ENCODE peak calls at places on chromosomes 4 and X, in five cellular contexts. R is HepG2, C is NB4, M is H1, O is HCT116. K is an unnamed sample.

GRCh38 chr4:139416073-139416673 is 37.7 kb upstream of the RAB33B start:
- DNase-seq in C (peak; percentile 70), O (peak; percentile 34), R (peak; percentile 28), M (no peak), K (no peak)

GRCh38 chr4:24720979-24721378 is 74.4 kb upstream of the SOD3 start:
- DNase-seq in R (no peak), M (no peak), O (no peak), C (no peak), K (no peak)

GRCh38 chrX:9278475-9279270 is 186.2 kb upstream of the TBL1X start:
- DNase-seq in M (no peak), R (no peak), C (peak; percentile 6), O (no peak), K (no peak)

GRCh38 chr4:98661356-98662054 is 3.1 kb upstream of the TSPAN5 start:
- DNase-seq in M (no peak), C (no peak), O (peak; percentile 74), R (no peak), K (no peak)

GRCh38 chrX:38206036-38206435 is 14.6 kb downstream of the SRPX start:
- DNase-seq in C (no peak), M (no peak), R (no peak), O (no peak), K (no peak)

GRCh38 chr4:140252144-140252741 is 98.3 kb upstream of the MAML3 start:
- DNase-seq in M (peak; percentile 66), C (peak; percentile 34), O (no peak), R (no peak), K (peak; percentile 48)

GRCh38 chr4:168632246-168632832 is 135.5 kb downstream of the PALLD start:
- DNase-seq in O (no peak), R (no peak), M (no peak), C (no peak), K (no peak)

GRCh38 chr4:36269116-36269515 is 12.3 kb upstream of the DTHD1 start:
- DNase-seq in O (no peak), R (no peak), C (no peak), M (no peak), K (no peak)

GRCh38 chr4:143564472-143564871 is 51.0 kb downstream of the SMARCA5 start:
- DNase-seq in M (no peak), R (no peak), O (no peak), C (no peak), K (no peak)

GRCh38 chr4:16199132-16199531 is 27.1 kb downstream of the TAPT1 start:
- DNase-seq in O (no peak), C (peak; percentile 46), R (peak; percentile 15), M (no peak), K (no peak)

GRCh38 chrX:6660567-6661252 is 125.8 kb upstream of the VCX3A start:
- DNase-seq in O (no peak), C (no peak), M (no peak), R (no peak), K (no peak)

GRCh38 chr4:145012841-145013240 is 85.2 kb downstream of the ANAPC10 start:
- DNase-seq in R (peak; percentile 10), O (no peak), M (no peak), C (peak; percentile 51), K (no peak)

GRCh38 chr4:179097741-179098140 is 1655.5 kb upstream of the AGA start:
- DNase-seq in R (no peak), O (no peak), C (peak; percentile 30), M (peak; percentile 62), K (peak; percentile 61)

GRCh38 chrX:131828482-131828881 is 194.6 kb upstream of the STK26 start:
- DNase-seq in M (no peak), C (peak; percentile 46), O (no peak), R (no peak), K (no peak)

GRCh38 chr4:167234388-167234881 is at the start of gene SPOCK3:
- DNase-seq in M (no peak), O (peak; percentile 18), R (no peak), C (no peak), K (peak; percentile 57)

GRCh38 chr4:139039044-139039443 is 23.5 kb downstream of the NOCT start:
- DNase-seq in R (no peak), O (no peak), C (no peak), M (peak; percentile 14), K (no peak)

GRCh38 chrX:9180623-9181022 is 146.7 kb upstream of the FAM9B start:
- DNase-seq in R (no peak), M (no peak), O (no peak), C (no peak), K (peak; percentile 41)

GRCh38 chrX:43664708-43665107 is 8.6 kb downstream of the MAOA start:
- DNase-seq in M (no peak), C (no peak), R (no peak), O (no peak), K (no peak)

GRCh38 chrX:47501226-47502071 is 18.4 kb upstream of the ZNF41 start:
- DNase-seq in O (no peak), M (no peak), C (peak; percentile 36), R (no peak), K (no peak)

GRCh38 chrX:72245461-72246089 is 6.7 kb upstream of the ERCC6L start:
- DNase-seq in M (peak; percentile 80), O (peak; percentile 13), C (peak; percentile 54), R (peak; percentile 37), K (peak; percentile 73)

GRCh38 chr4:13968723-13969122 is 341.2 kb upstream of the BOD1L1 start:
- DNase-seq in M (no peak), O (no peak), R (no peak), C (no peak), K (no peak)
- TF ChIP-seq MAX in M (no peak), O (no peak), R (no peak), C (no peak), K (no peak)

DNA sequence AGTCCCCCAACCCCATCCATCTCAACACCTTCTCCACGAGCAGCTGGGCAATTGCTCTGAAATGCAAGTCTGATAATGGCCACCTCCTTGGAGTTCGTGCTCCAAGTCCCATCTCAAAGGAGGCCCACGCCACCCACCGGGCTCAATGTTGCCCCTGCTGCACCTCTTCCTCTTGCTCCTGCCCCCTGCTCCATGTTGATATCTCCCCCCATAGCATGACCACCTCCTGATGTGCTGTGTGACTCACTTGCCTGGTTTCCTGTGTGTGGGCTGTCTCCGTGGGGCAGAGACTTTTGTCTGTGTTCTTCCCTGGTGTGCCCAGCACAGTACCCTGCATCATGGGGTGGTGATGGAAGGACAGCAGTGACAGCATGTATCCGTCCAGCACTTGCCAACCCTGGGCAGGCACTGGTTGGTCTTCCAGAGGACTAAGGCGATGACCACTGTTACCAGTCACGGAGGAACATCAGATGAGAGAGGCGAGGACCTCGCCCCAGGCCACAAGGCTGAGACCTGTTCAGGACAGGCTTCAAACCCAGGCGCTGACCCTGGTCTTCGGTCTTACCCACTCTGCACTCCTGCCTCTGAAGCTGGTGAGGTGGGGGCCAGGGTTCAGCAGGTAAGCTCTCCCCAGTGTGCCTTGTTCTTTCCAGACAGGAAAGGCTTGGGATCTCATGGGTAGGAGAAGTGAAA is 104.6 kb upstream of the LRPAP1 start:
- DNase-seq in R (no peak), O (no peak), C (no peak), M (no peak), K (no peak)
- TF ChIP-seq MAX in R (no peak), O (no peak), C (no peak), M (no peak), K (no peak)

GRCh38 chr4:96154676-96155075 is 314.8 kb downstream of the PDHA2 start:
- DNase-seq in O (no peak), C (no peak), M (no peak), R (no peak), K (no peak)
- TF ChIP-seq MAX in O (no peak), C (no peak), M (no peak), R (no peak), K (no peak)

GRCh38 chrX:123975180-123975579 is 13.7 kb downstream of the STAG2 start:
- DNase-seq in C (peak; percentile 18), R (no peak), O (no peak), M (no peak), K (no peak)
- TF ChIP-seq MAX in C (no peak), R (no peak), O (no peak), M (no peak), K (no peak)

DNA sequence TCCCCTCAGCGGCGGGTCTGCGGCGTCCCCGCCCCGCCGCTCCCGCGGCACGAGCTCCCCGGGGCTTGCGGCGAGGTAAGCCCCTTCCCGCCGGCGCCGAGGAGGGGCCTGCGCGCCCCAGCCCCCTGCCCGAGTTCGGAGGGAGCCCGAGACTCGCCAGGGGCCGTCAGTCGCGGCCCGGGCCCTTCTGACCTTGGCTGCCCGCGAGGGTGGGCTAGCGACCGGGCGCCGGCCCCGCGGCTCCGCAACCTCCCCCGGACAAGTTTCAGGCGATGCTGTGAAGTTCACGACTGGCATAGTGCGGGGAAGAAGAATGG is 554 bp downstream of the CDKL5 start:
- DNase-seq in O (no peak), C (peak; percentile 13), M (no peak), R (no peak), K (peak; percentile 22)
- TF ChIP-seq MAX in O (no peak), C (no peak), M (no peak), R (no peak), K (no peak)

GRCh38 chrX:13673016-13673415 is 15.9 kb upstream of the RAB9A start:
- DNase-seq in M (no peak), R (no peak), C (no peak), O (no peak), K (no peak)

GRCh38 chrX:13667940-13668339 is 15.0 kb downstream of the TCEANC start:
- DNase-seq in M (no peak), C (no peak), R (no peak), O (no peak), K (no peak)

GRCh38 chrX:13670197-13670596 is 17.3 kb downstream of the TCEANC start:
- DNase-seq in R (no peak), O (no peak), M (no peak), C (no peak), K (no peak)

GRCh38 chrX:13666836-13667235 is 13.9 kb downstream of the TCEANC start:
- DNase-seq in O (no peak), C (no peak), M (no peak), R (no peak), K (no peak)

DNA sequence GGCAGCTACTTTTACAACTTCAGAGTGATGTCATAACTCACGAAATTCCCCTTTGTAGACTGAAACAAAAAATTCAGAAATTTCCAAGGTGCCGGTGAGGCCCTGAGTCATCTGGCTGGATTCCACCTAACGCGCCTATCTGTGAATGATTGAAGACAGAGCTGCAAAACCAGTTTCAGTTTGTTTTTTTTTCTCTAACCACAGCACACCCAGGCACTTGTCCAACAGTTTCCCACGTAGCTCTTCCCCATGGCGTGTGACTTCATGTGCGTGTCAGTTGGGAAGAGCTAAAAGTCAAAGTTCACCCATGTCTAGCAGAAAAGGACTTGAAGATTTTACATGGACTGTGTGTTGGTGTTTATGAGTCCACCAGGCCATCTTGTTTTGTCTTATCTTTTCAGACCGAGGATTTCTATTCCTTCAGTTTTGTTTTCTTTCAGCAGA is 16.3 kb downstream of the TCEANC start:
- DNase-seq in R (peak; percentile 52), O (peak; percentile 90), M (no peak), C (peak; percentile 32), K (no peak)
- TF ChIP-seq MAX in R (no peak), O (peak; percentile 71), M (no peak), C (no peak), K (no peak)

K was measured in WTC11.